ENCODE peak calls at places on chromosome 10, in six cellular contexts. V is neuronal stem cell, X is IMR-90, J is trophoblast cell, N is heart left ventricle, H is aorta. Y is an unnamed sample. For H3K4me1, the result is how much of the 10 kb centered on the place peaks cover.

GRCh38 chr10:62047960-62048383 is 146.5 kb downstream of the ARID5B start:
- DNase-seq in J (no peak), H (no peak), X (no peak), N (no peak), V (no peak), Y (no peak)

GRCh38 chr10:97599272-97599619 is 9.7 kb downstream of the C10orf62 start:
- DNase-seq in X (no peak), H (no peak), N (no peak), V (no peak), J (no peak), Y (no peak)

GRCh38 chr10:69696073-69696731 is 66.2 kb downstream of the FAM241B start:
- DNase-seq in X (peak), N (no peak), V (peak), H (no peak), J (peak), Y (peak)

GRCh38 chr10:63083904-63084689 is 49.0 kb upstream of the NRBF2 start:
- DNase-seq in J (peak), V (peak), X (peak), N (peak), H (peak), Y (no peak)

GRCh38 chr10:44398271-44398670 is 13.4 kb upstream of the CXCL12 start:
- DNase-seq in N (no peak), X (no peak), H (no peak), V (no peak), J (no peak), Y (no peak)

GRCh38 chr10:76433161-76434005 is 1002.0 kb downstream of the LRMDA start:
- DNase-seq in H (no peak), J (no peak), V (no peak), X (no peak), N (peak), Y (no peak)

GRCh38 chr10:108783897-108784296 is 1139.4 kb downstream of the XPNPEP1 start:
- DNase-seq in V (peak), N (no peak), X (peak), J (peak), H (no peak), Y (no peak)

GRCh38 chr10:118568327-118568848 is 27.1 kb downstream of the PRLHR start:
- DNase-seq in N (no peak), H (no peak), J (peak), X (peak), V (peak), Y (no peak)

GRCh38 chr10:61096056-61096455 is 152.1 kb upstream of the RHOBTB1 start:
- DNase-seq in J (no peak), N (no peak), H (no peak), X (no peak), V (no peak), Y (no peak)

GRCh38 chr10:115355162-115355760 is 262.1 kb downstream of the ATRNL1 start:
- DNase-seq in H (no peak), X (peak), V (peak), N (no peak), J (peak), Y (peak)

GRCh38 chr10:124539935-124540641 is 78.5 kb downstream of the LHPP start:
- DNase-seq in X (peak), J (peak), H (peak), V (peak), N (peak), Y (no peak)

GRCh38 chr10:111338035-111338434 is 261.2 kb downstream of the ADRA2A start:
- DNase-seq in H (no peak), V (no peak), X (no peak), N (no peak), J (no peak), Y (no peak)

GRCh38 chr10:32941357-32941756 is 16.7 kb downstream of the ITGB1 start:
- DNase-seq in N (no peak), J (peak), X (no peak), V (no peak), H (no peak), Y (no peak)

GRCh38 chr10:31679931-31680330 is 248.7 kb downstream of the ARHGAP12 start:
- DNase-seq in H (no peak), V (no peak), J (no peak), N (no peak), X (no peak), Y (no peak)

GRCh38 chr10:34145751-34146150 is 669.3 kb downstream of the PARD3 start:
- DNase-seq in H (no peak), N (no peak), X (peak), V (no peak), J (peak), Y (peak)

GRCh38 chr10:96271017-96271815 is at the start of gene BLNK:
- DNase-seq in J (peak), X (peak), N (peak), H (peak), V (no peak), Y (no peak)

GRCh38 chr10:46234431-46235060 is 52.3 kb upstream of the ANTXRL start:
- DNase-seq in N (no peak), V (no peak), J (no peak), X (no peak), H (peak), Y (no peak)

GRCh38 chr10:27742926-27743735 is 2.5 kb downstream of the MKX start:
- DNase-seq in J (peak), N (peak), H (peak), V (no peak), X (no peak), Y (peak)

GRCh38 chr10:88385601-88386203 is 197.4 kb downstream of the RNLS start:
- DNase-seq in N (no peak), V (no peak), H (no peak), X (no peak), J (no peak), Y (no peak)

GRCh38 chr10:130167707-130168106 is 31.5 kb downstream of the GLRX3 start:
- DNase-seq in X (no peak), H (no peak), V (no peak), J (no peak), N (no peak), Y (no peak)

GRCh38 chr10:116748471-116748870 is 6.1 kb upstream of the HSPA12A start:
- DNase-seq in X (no peak), H (no peak), J (no peak), V (no peak), N (no peak), Y (no peak)

GRCh38 chr10:75430000-75430763 is 1.2 kb upstream of the LRMDA start:
- DNase-seq in V (peak), N (peak), J (no peak), H (no peak), X (no peak), Y (no peak)

GRCh38 chr10:57628592-57629284 is 639.0 kb downstream of the IPMK start:
- DNase-seq in X (no peak), V (no peak), N (no peak), H (no peak), J (no peak), Y (no peak)

GRCh38 chr10:47456794-47457527 is 27.0 kb downstream of the ANXA8 start:
- DNase-seq in V (no peak), J (no peak), N (no peak), H (no peak), X (no peak), Y (no peak)

GRCh38 chr10:97549587-97550322 is 22.8 kb upstream of the ANKRD2 start:
- DNase-seq in J (peak), N (peak), H (peak), X (no peak), V (no peak), Y (no peak)

GRCh38 chr10:73894245-73894971 is 16.5 kb upstream of the PLAU start:
- DNase-seq in J (peak), X (peak), V (no peak), N (no peak), H (no peak), Y (peak)

GRCh38 chr10:31947144-31947926 is 18.7 kb upstream of the ARHGAP12 start:
- DNase-seq in H (no peak), X (peak), J (peak), N (no peak), V (no peak), Y (peak)

GRCh38 chr10:110994406-110994805 is 75.0 kb downstream of the SHOC2 start:
- DNase-seq in J (no peak), N (no peak), H (no peak), X (no peak), V (no peak), Y (no peak)

GRCh38 chr10:22475857-22476600 is 130.7 kb downstream of the SPAG6 start:
- DNase-seq in X (no peak), J (peak), N (no peak), V (peak), H (no peak), Y (no peak)

GRCh38 chr10:11638055-11638698 is 26.7 kb upstream of the USP6NL start:
- DNase-seq in V (no peak), H (no peak), J (no peak), N (no peak), X (no peak), Y (no peak)

GRCh38 chr10:79241990-79242619 is 105.2 kb upstream of the PPIF start:
- DNase-seq in H (peak), J (peak), X (peak), V (no peak), N (peak), Y (no peak)

GRCh38 chr10:131430716-131431402 is 119.3 kb upstream of the TCERG1L start:
- DNase-seq in X (no peak), V (no peak), N (no peak), J (no peak), H (peak), Y (no peak)

GRCh38 chr10:104329754-104330153 is 8.5 kb downstream of the ITPRIP start:
- DNase-seq in X (peak), V (no peak), H (no peak), J (peak), N (no peak), Y (peak)
- H3K4me1 ChIP-seq in X (half or more), V (half or more), H (under half), J (half or more), N (half or more), Y (half or more)

GRCh38 chr10:86758231-86759072 is 2.0 kb downstream of the BMPR1A start:
- DNase-seq in H (no peak), N (no peak), V (no peak), X (peak), J (no peak), Y (no peak)
- H3K27ac ChIP-seq in H (peak), N (peak), V (no peak), X (peak), J (no peak), Y (peak)

GRCh38 chr10:68332259-68333057 is at the start of gene PBLD:
- DNase-seq in V (peak), H (peak), X (peak), J (peak), N (peak), Y (peak)
- H3K4me1 ChIP-seq in V (under half), H (under half), X (under half), J (under half), N (half or more), Y (under half)

GRCh38 chr10:51030480-51030879 is 43.8 kb upstream of the PRKG1 start:
- DNase-seq in X (peak), V (no peak), N (no peak), J (no peak), H (no peak), Y (no peak)
- H3K27ac ChIP-seq in X (no peak), V (no peak), N (no peak), J (no peak), H (peak), Y (no peak)

DNA sequence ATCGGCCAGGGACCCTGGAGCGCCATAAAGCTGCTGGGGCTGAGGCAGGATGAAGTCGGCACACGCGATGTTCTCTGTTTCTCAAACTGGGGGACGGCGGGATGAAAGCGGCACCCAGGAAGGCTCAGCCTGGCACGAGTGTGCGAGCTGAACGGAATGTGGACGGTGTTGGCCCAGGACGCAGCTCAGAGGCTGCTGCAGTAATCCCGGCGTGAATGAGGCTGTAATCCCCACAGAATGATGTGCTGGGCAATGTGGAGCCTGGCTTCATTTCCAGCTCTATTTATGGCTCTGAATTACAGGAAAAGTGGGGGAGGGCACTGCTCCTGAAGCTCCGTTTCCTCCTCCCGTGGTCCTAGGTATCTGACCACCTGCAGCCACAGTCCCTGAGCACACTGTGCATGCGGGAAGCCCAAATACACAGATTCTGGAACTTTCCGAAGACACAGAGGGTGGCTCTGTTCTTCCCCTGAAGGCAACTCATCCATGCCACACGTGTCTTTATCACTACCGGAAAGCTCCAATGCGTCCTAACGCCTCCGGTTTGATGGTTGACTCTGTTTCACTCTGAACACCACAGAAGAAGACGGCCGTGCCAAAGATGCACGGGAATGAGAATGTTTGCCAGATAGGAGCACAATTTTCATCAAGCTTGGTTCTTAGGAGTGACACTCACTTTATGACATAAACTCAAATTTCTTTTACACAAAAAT is 37.6 kb downstream of the KLF6 start:
- DNase-seq in J (no peak), V (no peak), H (no peak), N (no peak), X (no peak), Y (peak)
- H3K4me1 ChIP-seq in J (under half), V (under half), H (under half), N (under half), X (under half), Y (under half)

GRCh38 chr10:681670-682318 is 7.7 kb downstream of the DIP2C start:
- DNase-seq in V (no peak), H (peak), J (peak), N (no peak), X (peak), Y (no peak)

GRCh38 chr10:680745-681144 is 8.7 kb downstream of the DIP2C start:
- DNase-seq in H (peak), N (no peak), J (no peak), V (no peak), X (no peak), Y (no peak)

GRCh38 chr10:683448-684071 is 5.9 kb downstream of the DIP2C start:
- DNase-seq in H (peak), J (no peak), N (no peak), V (no peak), X (peak), Y (peak)

GRCh38 chr10:685613-686012 is 3.9 kb downstream of the DIP2C start:
- DNase-seq in J (no peak), V (no peak), H (peak), N (no peak), X (no peak), Y (no peak)

GRCh38 chr10:682931-683447 is 6.5 kb downstream of the DIP2C start:
- DNase-seq in V (no peak), N (no peak), H (no peak), X (no peak), J (no peak), Y (no peak)
- H3K27ac ChIP-seq in V (no peak), N (no peak), H (peak), X (peak), J (no peak), Y (peak)

GRCh38 chr10:12723240-12723639 is 278.3 kb downstream of the CCDC3 start:
- DNase-seq in J (no peak), X (no peak), H (no peak), V (no peak), N (no peak), Y (no peak)

GRCh38 chr10:12721334-12721733 is 280.2 kb downstream of the CCDC3 start:
- DNase-seq in X (no peak), N (no peak), V (no peak), J (no peak), H (no peak), Y (no peak)

GRCh38 chr10:12717981-12718707 is 283.4 kb downstream of the CCDC3 start:
- DNase-seq in N (no peak), H (no peak), J (peak), V (no peak), X (peak), Y (no peak)

GRCh38 chr10:12719365-12719764 is 282.1 kb downstream of the CCDC3 start:
- DNase-seq in H (peak), N (no peak), J (no peak), X (peak), V (no peak), Y (no peak)

GRCh38 chr10:12720217-12720981 is 281.1 kb downstream of the CCDC3 start:
- DNase-seq in V (no peak), H (peak), N (peak), X (peak), J (peak), Y (peak)
- H3K4me1 ChIP-seq in V (under half), H (under half), N (under half), X (under half), J (under half), Y (under half)

DNA sequence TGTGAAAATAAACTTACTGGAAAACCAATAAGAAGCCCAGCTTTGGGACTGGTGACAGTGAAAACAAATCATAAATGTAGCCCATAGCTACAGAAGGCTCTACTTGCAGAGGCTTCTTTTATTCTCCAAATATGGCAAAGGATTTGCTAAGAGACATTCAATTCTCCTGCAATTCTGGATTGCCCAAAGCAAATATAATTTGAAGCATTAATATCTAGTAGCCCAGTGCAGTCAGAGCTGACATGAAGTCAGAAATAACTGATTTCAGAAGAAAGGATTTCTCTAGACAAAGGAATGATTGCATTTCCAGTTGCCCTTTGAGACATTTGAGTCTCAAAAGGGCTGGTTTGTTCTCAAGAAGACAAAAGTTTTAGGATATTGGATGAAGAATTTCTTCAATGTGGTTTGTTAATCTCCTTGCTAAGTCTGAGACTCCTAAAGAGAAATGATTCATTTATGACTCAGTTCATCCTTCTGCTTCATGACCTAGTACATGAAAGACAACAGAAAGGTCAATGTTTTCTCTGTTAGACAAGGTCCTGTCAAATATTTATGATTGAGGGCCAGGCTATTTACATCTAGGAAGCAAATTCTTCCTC is 27.8 kb downstream of the PPP1R3C start:
- DNase-seq in H (no peak), X (peak), J (no peak), V (no peak), N (no peak), Y (no peak)
- H3K27ac ChIP-seq in H (peak), X (peak), J (no peak), V (no peak), N (peak), Y (peak)

GRCh38 chr10:3807221-3807927 is 22.4 kb upstream of the KLF6 start:
- DNase-seq in H (no peak), X (no peak), V (no peak), J (peak), N (no peak), Y (no peak)
- H3K4me1 ChIP-seq in H (under half), X (under half), V (under half), J (under half), N (half or more), Y (half or more)